ENCODE peak calls at places on chromosomes 2 and 18, in six cellular contexts. I, F, A, R, V and K are unnamed samples.

GRCh38 chr2:209593930-209594329 is 170.1 kb downstream of the MAP2 start:
- DNase-seq in I (no peak), F (no peak), A (no peak), R (no peak), V (no peak), K (no peak)

GRCh38 chr18:48418409-48419267 is 9.5 kb upstream of the ZBTB7C start:
- DNase-seq in I (no peak), F (no peak), A (no peak), R (no peak), V (no peak), K (no peak)

GRCh38 chr2:185689906-185690539 is 48.6 kb upstream of the FSIP2 start:
- DNase-seq in I (no peak), F (no peak), A (peak), R (no peak), V (no peak), K (no peak)

GRCh38 chr2:67304300-67304890 is 92.7 kb upstream of the ETAA1 start:
- DNase-seq in I (no peak), F (no peak), A (no peak), R (no peak), V (no peak), K (no peak)

GRCh38 chr18:46536215-46536874 is 120.7 kb downstream of the LOXHD1 start:
- DNase-seq in I (no peak), F (no peak), A (peak), R (no peak), V (no peak), K (peak)

GRCh38 chr2:96523659-96524481 is 12.7 kb upstream of the ARID5A start:
- DNase-seq in I (no peak), F (peak), A (no peak), R (peak), V (no peak), K (no peak)

GRCh38 chr2:28619213-28620196 is 123.6 kb downstream of the PLB1 start:
- DNase-seq in I (no peak), F (no peak), A (no peak), R (no peak), V (no peak), K (no peak)

GRCh38 chr2:168912466-168913170 is 11.5 kb downstream of the G6PC2 start:
- DNase-seq in I (peak), F (peak), A (no peak), R (peak), V (peak), K (peak)

GRCh38 chr2:120880381-120880780 is 144.7 kb downstream of the GLI2 start:
- DNase-seq in I (no peak), F (no peak), A (no peak), R (no peak), V (no peak), K (no peak)

GRCh38 chr18:50969448-50969847 is 1.6 kb downstream of the ELAC1 start:
- DNase-seq in I (no peak), F (no peak), A (no peak), R (no peak), V (no peak), K (no peak)

GRCh38 chr2:46477912-46478311 is 1.5 kb upstream of the TMEM247 start:
- DNase-seq in I (no peak), F (no peak), A (no peak), R (no peak), V (no peak), K (no peak)

GRCh38 chr2:170813611-170814550 is 2.8 kb upstream of the GAD1 start:
- DNase-seq in I (peak), F (peak), A (no peak), R (peak), V (peak), K (peak)

GRCh38 chr2:239532859-239533258 is 132.0 kb upstream of the HDAC4 start:
- DNase-seq in I (no peak), F (no peak), A (no peak), R (no peak), V (no peak), K (no peak)

GRCh38 chr2:45919711-45920111 is 268.2 kb downstream of the PRKCE start:
- DNase-seq in I (no peak), F (no peak), A (no peak), R (no peak), V (no peak), K (no peak)

GRCh38 chr2:59066787-59067399 is 825.8 kb upstream of the FANCL start:
- DNase-seq in I (no peak), F (no peak), A (no peak), R (no peak), V (no peak), K (no peak)

GRCh38 chr2:188726561-188727247 is 247.5 kb upstream of the COL3A1 start:
- DNase-seq in I (no peak), F (no peak), A (no peak), R (no peak), V (no peak), K (no peak)

GRCh38 chr2:12766421-12766879 is 49.7 kb downstream of the TRIB2 start:
- DNase-seq in I (no peak), F (peak), A (no peak), R (peak), V (no peak), K (no peak)

GRCh38 chr2:28624436-28624797 is 127.2 kb upstream of the PPP1CB start:
- DNase-seq in I (no peak), F (no peak), A (no peak), R (no peak), V (no peak), K (no peak)

GRCh38 chr2:1731512-1731962 is 12.8 kb downstream of the PXDN start:
- DNase-seq in I (peak), F (peak), A (no peak), R (peak), V (no peak), K (no peak)

GRCh38 chr2:68185541-68186164 is 28.0 kb downstream of the PNO1 start:
- DNase-seq in I (peak), F (peak), A (peak), R (no peak), V (peak), K (peak)

GRCh38 chr2:100269889-100270288 is 52.4 kb downstream of the LONRF2 start:
- DNase-seq in I (no peak), F (no peak), A (no peak), R (no peak), V (no peak), K (no peak)

GRCh38 chr18:26230497-26230896 is 4.3 kb downstream of the TAF4B start:
- DNase-seq in I (no peak), F (no peak), A (no peak), R (no peak), V (no peak), K (no peak)

GRCh38 chr18:23951206-23951605 is 63.3 kb upstream of the TTC39C start:
- DNase-seq in I (no peak), F (no peak), A (no peak), R (no peak), V (no peak), K (peak)

GRCh38 chr18:46220116-46220515 is 115.9 kb downstream of the HAUS1 start:
- DNase-seq in I (no peak), F (peak), A (no peak), R (peak), V (no peak), K (no peak)

GRCh38 chr2:135245055-135245454 is 193.0 kb downstream of the RAB3GAP1 start:
- DNase-seq in I (no peak), F (no peak), A (peak), R (peak), V (peak), K (peak)

GRCh38 chr2:200042944-200043343 is 87.6 kb downstream of the MAIP1 start:
- DNase-seq in I (no peak), F (no peak), A (no peak), R (peak), V (no peak), K (no peak)

GRCh38 chr18:79454034-79454735 is 58.5 kb downstream of the NFATC1 start:
- DNase-seq in I (no peak), F (peak), A (no peak), R (no peak), V (no peak), K (no peak)

GRCh38 chr2:141133883-141134282 is 996.9 kb downstream of the LRP1B start:
- DNase-seq in I (no peak), F (no peak), A (no peak), R (no peak), V (no peak), K (no peak)

GRCh38 chr2:171957061-171957460 is 34.8 kb downstream of the HAT1 start:
- DNase-seq in I (peak), F (no peak), A (no peak), R (peak), V (no peak), K (peak)

GRCh38 chr2:134795765-134796164 is 42.7 kb upstream of the ACMSD start:
- DNase-seq in I (no peak), F (no peak), A (no peak), R (no peak), V (no peak), K (no peak)

GRCh38 chr18:62759704-62760402 is 44.5 kb downstream of the PHLPP1 start:
- DNase-seq in I (no peak), F (peak), A (no peak), R (peak), V (no peak), K (peak)

GRCh38 chr2:68827681-68828080 is 43.5 kb downstream of the BMP10 start:
- DNase-seq in I (no peak), F (no peak), A (no peak), R (peak), V (no peak), K (no peak)

GRCh38 chr2:46077522-46078062 is 219.6 kb upstream of the EPAS1 start:
- DNase-seq in I (no peak), F (no peak), A (no peak), R (no peak), V (no peak), K (no peak)